ENCODE peak calls at places on chromosomes 16 and 17, in six cellular contexts. G is left ventricle myocardium inferior, U is sigmoid colon, K is SHP77, S is WTC11, Y is T-helper 1 cell. A is an unnamed sample.

GRCh38 chr17:45984368-45984767 is 14.7 kb upstream of the STH start:
- DNase-seq in S (no peak), U (no peak), G (no peak), Y (no peak), K (no peak), A (no peak)

GRCh38 chr16:50316848-50317630 is 50.7 kb downstream of the ADCY7 start:
- DNase-seq in S (no peak), Y (no peak), G (no peak), K (no peak), U (no peak), A (no peak)

GRCh38 chr16:57042157-57043111 is 49.9 kb upstream of the CPNE2 start:
- DNase-seq in S (no peak), U (no peak), K (no peak), Y (peak; percentile 54), G (no peak), A (no peak)

GRCh38 chr17:67435122-67435521 is 58.0 kb downstream of the PITPNC1 start:
- DNase-seq in Y (peak; percentile 32), S (no peak), U (no peak), G (no peak), K (no peak), A (no peak)

GRCh38 chr16:75760018-75760519 is 33.8 kb upstream of the CPHXL start:
- DNase-seq in Y (no peak), G (no peak), K (no peak), S (no peak), U (no peak), A (no peak)

GRCh38 chr17:3738562-3739295 is 15.0 kb downstream of the HASPIN start:
- DNase-seq in S (no peak), G (no peak), U (no peak), Y (peak; percentile 37), K (no peak), A (peak; percentile 34)

GRCh38 chr17:74214642-74215331 is 1.4 kb downstream of the TTYH2 start:
- DNase-seq in G (peak; percentile 44), S (no peak), U (no peak), K (no peak), Y (no peak), A (no peak)

GRCh38 chr16:27781981-27782880 is 232.3 kb downstream of the KATNIP start:
- DNase-seq in K (no peak), Y (no peak), U (no peak), G (no peak), S (no peak), A (no peak)

GRCh38 chr16:46922239-46922638 is 38.1 kb downstream of the GPT2 start:
- DNase-seq in G (no peak), U (no peak), S (no peak), Y (no peak), K (no peak), A (no peak)

GRCh38 chr17:41972571-41973411 is 6.2 kb downstream of the CNP start:
- DNase-seq in K (peak; percentile 8), Y (no peak), U (no peak), G (peak; percentile 50), S (no peak), A (peak; percentile 1)

GRCh38 chr17:79902146-79902791 is 63.0 kb upstream of the CBX4 start:
- DNase-seq in S (peak; percentile 11), Y (no peak), U (no peak), K (no peak), G (no peak), A (no peak)

GRCh38 chr17:29379084-29379811 is 10.9 kb upstream of the TAOK1 start:
- DNase-seq in U (no peak), S (no peak), Y (no peak), K (no peak), G (no peak), A (peak; percentile 49)

GRCh38 chr16:715448-716249 is 731 bp downstream of the METRN start:
- DNase-seq in Y (no peak), G (no peak), U (no peak), S (no peak), K (no peak), A (no peak)

GRCh38 chr16:55411231-55411630 is 67.8 kb upstream of the MMP2 start:
- DNase-seq in K (no peak), Y (no peak), S (no peak), U (no peak), G (no peak), A (no peak)

GRCh38 chr16:77353587-77354263 is 81.1 kb downstream of the ADAMTS18 start:
- DNase-seq in U (no peak), S (no peak), K (no peak), G (no peak), Y (no peak), A (no peak)

GRCh38 chr17:77110006-77110374 is 30.8 kb upstream of the SEC14L1 start:
- DNase-seq in S (no peak), U (no peak), Y (no peak), K (no peak), G (no peak), A (no peak)

GRCh38 chr16:79372504-79373184 is 227.9 kb downstream of the MAF start:
- DNase-seq in S (no peak), G (no peak), U (no peak), K (no peak), Y (no peak), A (no peak)

GRCh38 chr17:27241346-27241946 is 52.5 kb upstream of the WSB1 start:
- DNase-seq in Y (no peak), G (no peak), K (no peak), S (no peak), U (no peak), A (no peak)